ENCODE peak calls at places on chromosomes 3 and 15, in nine cellular contexts. W, O, U, Q, P, F, A, X and T are unnamed samples.

GRCh38 chr15:81575436-81576123 is 201.6 kb upstream of the TMC3 start:
- DNase-seq in U (no peak), X (no peak), F (no peak), A (no peak), O (no peak), W (no peak), Q (peak; percentile 3), P (no peak), T (peak; percentile 49)

GRCh38 chr3:23501201-23501824 is 298.2 kb downstream of the UBE2E2 start:
- DNase-seq in O (peak; percentile 19), W (no peak), A (no peak), Q (no peak), U (peak; percentile 18), P (no peak), F (no peak), X (no peak), T (no peak)

GRCh38 chr15:57251941-57252340 is 124.4 kb upstream of the CGNL1 start:
- DNase-seq in U (peak; percentile 64), Q (no peak), F (no peak), X (no peak), A (no peak), O (no peak), P (peak; percentile 19), W (no peak), T (no peak)

GRCh38 chr15:99976811-99977271 is 243.6 kb upstream of the LYSMD4 start:
- DNase-seq in W (no peak), A (no peak), F (no peak), X (no peak), O (no peak), U (peak; percentile 9), Q (no peak), P (no peak), T (no peak)

GRCh38 chr3:134900482-134900881 is 105.4 kb downstream of the EPHB1 start:
- DNase-seq in U (no peak), P (no peak), Q (no peak), A (no peak), W (no peak), F (no peak), O (no peak), X (no peak), T (no peak)

GRCh38 chr3:113660901-113661300 is 35.5 kb downstream of the USF3 start:
- DNase-seq in Q (peak; percentile 70), A (peak; percentile 28), X (no peak), U (no peak), F (peak; percentile 83), P (no peak), W (no peak), O (no peak), T (peak; percentile 52)

GRCh38 chr3:113234688-113235260 is 23.4 kb downstream of the BOC start:
- DNase-seq in P (no peak), Q (no peak), O (no peak), W (no peak), X (no peak), U (no peak), A (no peak), F (no peak), T (no peak)

GRCh38 chr3:170602556-170602955 is 16.7 kb upstream of the SLC7A14 start:
- DNase-seq in P (no peak), O (no peak), W (no peak), U (no peak), Q (no peak), X (no peak), F (no peak), A (no peak), T (no peak)